ENCODE peak calls at places on chromosomes 1 and 21, in seven cellular contexts. One of them, this sample, is unnamed.

GRCh38 chr1:223846668-223847007 is 891 bp upstream of the TP53BP2 start:
- DNase-seq in breast epithelium: no peak
- DNase-seq in heart right ventricle: peak; percentile 26
- DNase-seq in astrocyte: no peak
- DNase-seq in IMR-90: no peak
- DNase-seq in CD8-positive, alpha-beta T cell: no peak
- DNase-seq in kidney: no peak
- DNase-seq in this sample: no peak

GRCh38 chr1:51088474-51088873 is 13.6 kb upstream of the C1orf185 start:
- DNase-seq in breast epithelium: no peak
- DNase-seq in heart right ventricle: no peak
- DNase-seq in astrocyte: no peak
- DNase-seq in IMR-90: no peak
- DNase-seq in CD8-positive, alpha-beta T cell: no peak
- DNase-seq in kidney: no peak
- DNase-seq in this sample: no peak

GRCh38 chr1:64769482-64769881 is 24.6 kb downstream of the RAVER2 start:
- DNase-seq in breast epithelium: no peak
- DNase-seq in heart right ventricle: no peak
- DNase-seq in astrocyte: no peak
- DNase-seq in IMR-90: no peak
- DNase-seq in CD8-positive, alpha-beta T cell: no peak
- DNase-seq in kidney: no peak
- DNase-seq in this sample: no peak

GRCh38 chr1:230327892-230328284 is 98.2 kb downstream of the PGBD5 start:
- DNase-seq in breast epithelium: no peak
- DNase-seq in heart right ventricle: no peak
- DNase-seq in astrocyte: peak; percentile 43
- DNase-seq in IMR-90: no peak
- DNase-seq in CD8-positive, alpha-beta T cell: no peak
- DNase-seq in kidney: no peak
- DNase-seq in this sample: no peak

GRCh38 chr1:223551610-223552009 is 113.9 kb downstream of the CAPN8 start:
- DNase-seq in breast epithelium: no peak
- DNase-seq in heart right ventricle: no peak
- DNase-seq in astrocyte: peak; percentile 25
- DNase-seq in IMR-90: peak; percentile 15
- DNase-seq in CD8-positive, alpha-beta T cell: no peak
- DNase-seq in kidney: no peak
- DNase-seq in this sample: no peak

GRCh38 chr1:156815307-156815826 is 1.3 kb downstream of the SH2D2A start:
- DNase-seq in breast epithelium: no peak
- DNase-seq in heart right ventricle: peak; percentile 57
- DNase-seq in astrocyte: peak; percentile 69
- DNase-seq in IMR-90: peak; percentile 90
- DNase-seq in CD8-positive, alpha-beta T cell: no peak
- DNase-seq in kidney: peak; percentile 83
- DNase-seq in this sample: no peak

GRCh38 chr1:204285438-204286322 is 71.9 kb upstream of the GOLT1A start:
- DNase-seq in breast epithelium: no peak
- DNase-seq in heart right ventricle: no peak
- DNase-seq in astrocyte: no peak
- DNase-seq in IMR-90: no peak
- DNase-seq in CD8-positive, alpha-beta T cell: no peak
- DNase-seq in kidney: no peak
- DNase-seq in this sample: no peak

GRCh38 chr1:16249838-16250241 is 12.9 kb upstream of the CPLANE2 start:
- DNase-seq in breast epithelium: no peak
- DNase-seq in heart right ventricle: no peak
- DNase-seq in astrocyte: peak; percentile 43
- DNase-seq in IMR-90: peak; percentile 76
- DNase-seq in CD8-positive, alpha-beta T cell: no peak
- DNase-seq in kidney: peak; percentile 74
- DNase-seq in this sample: no peak

GRCh38 chr1:173666646-173667045 is 3.0 kb downstream of the ANKRD45 start:
- DNase-seq in breast epithelium: no peak
- DNase-seq in heart right ventricle: no peak
- DNase-seq in astrocyte: peak; percentile 1
- DNase-seq in IMR-90: peak; percentile 50
- DNase-seq in CD8-positive, alpha-beta T cell: no peak
- DNase-seq in kidney: no peak
- DNase-seq in this sample: no peak

GRCh38 chr1:27179373-27179772 is 24.4 kb upstream of the SLC9A1 start:
- DNase-seq in breast epithelium: no peak
- DNase-seq in heart right ventricle: no peak
- DNase-seq in astrocyte: no peak
- DNase-seq in IMR-90: no peak
- DNase-seq in CD8-positive, alpha-beta T cell: no peak
- DNase-seq in kidney: no peak
- DNase-seq in this sample: no peak

GRCh38 chr1:173862769-173863223 is 5.0 kb downstream of the GAS5 start:
- DNase-seq in breast epithelium: no peak
- DNase-seq in heart right ventricle: no peak
- DNase-seq in astrocyte: no peak
- DNase-seq in IMR-90: no peak
- DNase-seq in CD8-positive, alpha-beta T cell: no peak
- DNase-seq in kidney: no peak
- DNase-seq in this sample: no peak

GRCh38 chr21:44414291-44415072 is 40.8 kb upstream of the LRRC3 start:
- DNase-seq in breast epithelium: peak; percentile 20
- DNase-seq in heart right ventricle: no peak
- DNase-seq in astrocyte: no peak
- DNase-seq in IMR-90: no peak
- DNase-seq in CD8-positive, alpha-beta T cell: no peak
- DNase-seq in kidney: peak; percentile 33
- DNase-seq in this sample: peak; percentile 23

GRCh38 chr1:14267991-14268390 is 330.5 kb upstream of the KAZN start:
- DNase-seq in breast epithelium: no peak
- DNase-seq in heart right ventricle: no peak
- DNase-seq in astrocyte: peak; percentile 33
- DNase-seq in IMR-90: no peak
- DNase-seq in CD8-positive, alpha-beta T cell: no peak
- DNase-seq in kidney: no peak
- DNase-seq in this sample: no peak

DNA sequence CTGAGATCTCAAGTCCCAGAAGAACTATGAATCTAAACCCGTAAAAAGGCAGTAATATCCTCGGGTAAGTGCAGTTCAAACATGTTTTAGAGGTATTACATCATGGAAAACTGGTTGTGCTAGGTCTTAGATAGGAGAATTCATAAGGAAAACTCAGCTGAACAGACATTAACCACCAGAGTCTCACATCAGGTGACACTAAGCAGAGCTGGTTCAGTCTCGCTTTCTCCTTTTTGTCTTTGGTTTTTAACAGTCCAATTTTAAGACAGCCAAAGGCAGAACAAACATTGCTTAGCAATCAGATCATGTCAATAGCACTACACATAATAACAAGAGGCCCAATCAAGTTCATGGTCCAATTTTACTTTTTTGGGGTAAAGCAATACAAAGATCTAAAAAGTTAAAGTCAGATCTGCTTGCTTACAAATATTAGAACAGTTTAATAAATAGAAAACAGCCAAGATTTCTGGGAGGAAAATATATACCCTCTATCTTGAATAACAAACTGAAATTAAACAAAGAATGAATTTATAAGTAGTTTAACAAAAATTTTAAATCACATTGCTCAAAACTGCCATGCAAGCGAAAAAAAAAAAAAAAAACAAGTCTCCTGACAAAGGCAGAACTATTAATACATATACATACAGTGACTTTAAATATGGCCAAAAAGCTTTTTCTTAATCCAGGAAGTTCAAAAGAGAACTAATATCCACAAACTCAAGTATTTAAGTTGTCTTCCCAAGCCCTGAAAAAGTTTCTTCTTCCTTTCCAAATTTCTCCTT is 63.2 kb upstream of the MUTYH start:
- DNase-seq in breast epithelium: no peak
- DNase-seq in heart right ventricle: no peak
- DNase-seq in astrocyte: no peak
- DNase-seq in IMR-90: no peak
- DNase-seq in CD8-positive, alpha-beta T cell: no peak
- DNase-seq in kidney: no peak
- DNase-seq in this sample: no peak
- H3K27ac ChIP-seq in breast epithelium: peak overlapping the region; percentile 48
- H3K27ac ChIP-seq in heart right ventricle: no peak overlapping the region
- H3K27ac ChIP-seq in astrocyte: no peak overlapping the region
- H3K27ac ChIP-seq in IMR-90: no peak overlapping the region
- H3K27ac ChIP-seq in CD8-positive, alpha-beta T cell: no peak overlapping the region
- H3K27ac ChIP-seq in kidney: no peak overlapping the region
- H3K27ac ChIP-seq in this sample: no peak overlapping the region

GRCh38 chr1:154178006-154178405 is 13.9 kb downstream of the TPM3 start:
- DNase-seq in breast epithelium: no peak
- DNase-seq in heart right ventricle: no peak
- DNase-seq in astrocyte: no peak
- DNase-seq in IMR-90: no peak
- DNase-seq in CD8-positive, alpha-beta T cell: no peak
- DNase-seq in kidney: no peak
- DNase-seq in this sample: no peak
- H3K4me1 ChIP-seq in breast epithelium: peaks cover 26% of the 10 kb centered on the region
- H3K4me1 ChIP-seq in heart right ventricle: peaks cover 66% of the 10 kb centered on the region
- H3K4me1 ChIP-seq in astrocyte: peaks cover 39% of the 10 kb centered on the region
- H3K4me1 ChIP-seq in IMR-90: peaks cover 22% of the 10 kb centered on the region
- H3K4me1 ChIP-seq in CD8-positive, alpha-beta T cell: peaks cover 65% of the 10 kb centered on the region
- H3K4me1 ChIP-seq in kidney: peaks cover 36% of the 10 kb centered on the region
- H3K4me1 ChIP-seq in this sample: peaks cover 14% of the 10 kb centered on the region

GRCh38 chr1:84299536-84300260 is 1.8 kb upstream of the SAMD13 start:
- DNase-seq in breast epithelium: no peak
- DNase-seq in heart right ventricle: no peak
- DNase-seq in astrocyte: no peak
- DNase-seq in IMR-90: peak; percentile 18
- DNase-seq in CD8-positive, alpha-beta T cell: no peak
- DNase-seq in kidney: no peak
- DNase-seq in this sample: no peak

GRCh38 chr1:84300501-84300900 is 1.0 kb upstream of the SAMD13 start:
- DNase-seq in breast epithelium: no peak
- DNase-seq in heart right ventricle: no peak
- DNase-seq in astrocyte: no peak
- DNase-seq in IMR-90: no peak
- DNase-seq in CD8-positive, alpha-beta T cell: no peak
- DNase-seq in kidney: no peak
- DNase-seq in this sample: no peak

GRCh38 chr1:84300991-84301758 is at the start of gene SAMD13:
- DNase-seq in breast epithelium: peak; percentile 64
- DNase-seq in heart right ventricle: peak; percentile 13
- DNase-seq in astrocyte: peak; percentile 75
- DNase-seq in IMR-90: peak; percentile 69
- DNase-seq in CD8-positive, alpha-beta T cell: peak; percentile 64
- DNase-seq in kidney: peak; percentile 57
- DNase-seq in this sample: peak; percentile 40

GRCh38 chr1:84301759-84302380 is 362 bp downstream of the SAMD13 start:
- DNase-seq in breast epithelium: no peak
- DNase-seq in heart right ventricle: no peak
- DNase-seq in astrocyte: no peak
- DNase-seq in IMR-90: no peak
- DNase-seq in CD8-positive, alpha-beta T cell: no peak
- DNase-seq in kidney: no peak
- DNase-seq in this sample: no peak

GRCh38 chr1:84303154-84303830 is 1.8 kb downstream of the SAMD13 start:
- DNase-seq in breast epithelium: no peak
- DNase-seq in heart right ventricle: no peak
- DNase-seq in astrocyte: no peak
- DNase-seq in IMR-90: peak; percentile 17
- DNase-seq in CD8-positive, alpha-beta T cell: no peak
- DNase-seq in kidney: no peak
- DNase-seq in this sample: no peak
- H3K27ac ChIP-seq in breast epithelium: peak overlapping the region; percentile 71
- H3K27ac ChIP-seq in heart right ventricle: peak overlapping the region; percentile 91
- H3K27ac ChIP-seq in astrocyte: peak overlapping the region; percentile 47
- H3K27ac ChIP-seq in IMR-90: peak overlapping the region; percentile 88
- H3K27ac ChIP-seq in CD8-positive, alpha-beta T cell: peak overlapping the region; percentile 12
- H3K27ac ChIP-seq in kidney: no peak overlapping the region
- H3K27ac ChIP-seq in this sample: peak overlapping the region; percentile 99

DNA sequence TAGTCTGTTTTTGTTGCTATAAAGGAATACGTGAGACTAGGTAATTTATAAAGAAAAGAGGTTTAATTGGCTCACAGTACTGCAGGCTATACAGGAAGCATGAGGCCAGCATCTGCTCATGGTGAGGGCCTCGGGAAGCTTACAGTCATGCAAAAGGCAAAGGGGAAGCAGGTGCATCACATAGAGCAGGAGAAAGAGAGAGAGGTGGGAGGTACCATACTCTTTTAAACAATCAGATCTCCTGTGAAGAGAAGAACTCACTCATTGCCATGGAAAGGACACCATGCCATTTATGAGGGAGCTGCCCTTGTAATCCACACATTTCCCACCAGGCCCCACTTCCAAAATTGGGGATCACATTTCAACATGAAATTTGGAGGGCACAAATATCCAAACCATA is 12.7 kb downstream of the PPP1R12B start:
- DNase-seq in breast epithelium: no peak
- DNase-seq in heart right ventricle: no peak
- DNase-seq in astrocyte: no peak
- DNase-seq in IMR-90: no peak
- DNase-seq in CD8-positive, alpha-beta T cell: no peak
- DNase-seq in kidney: no peak
- DNase-seq in this sample: no peak
- H3K4me1 ChIP-seq in breast epithelium: no peaks in the 10 kb centered on the region
- H3K4me1 ChIP-seq in heart right ventricle: peaks cover 35% of the 10 kb centered on the region
- H3K4me1 ChIP-seq in astrocyte: no peaks in the 10 kb centered on the region
- H3K4me1 ChIP-seq in IMR-90: peaks cover 2% of the 10 kb centered on the region
- H3K4me1 ChIP-seq in CD8-positive, alpha-beta T cell: no peaks in the 10 kb centered on the region
- H3K4me1 ChIP-seq in kidney: no peaks in the 10 kb centered on the region
- H3K4me1 ChIP-seq in this sample: no peaks in the 10 kb centered on the region

DNA sequence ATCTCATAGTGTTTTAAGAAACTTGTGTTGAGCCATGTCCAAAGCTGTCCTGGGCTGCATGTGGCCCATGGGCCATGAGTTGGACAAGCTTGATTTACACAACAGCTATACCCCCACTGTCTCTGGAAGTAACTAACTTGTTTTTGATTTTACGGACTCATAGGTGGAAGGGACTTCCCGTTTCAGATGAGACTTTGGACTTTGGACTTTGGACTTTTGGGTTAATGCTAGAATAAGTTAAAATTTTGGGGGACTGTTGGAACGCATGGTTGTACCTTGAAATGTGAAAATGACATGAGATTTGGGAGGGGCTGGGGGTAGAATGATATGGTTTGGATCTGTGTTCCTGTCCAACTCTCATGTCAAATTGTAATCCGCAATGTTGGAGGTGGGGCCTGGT is 52.6 kb upstream of the ZSWIM5 start:
- DNase-seq in breast epithelium: no peak
- DNase-seq in heart right ventricle: no peak
- DNase-seq in astrocyte: no peak
- DNase-seq in IMR-90: no peak
- DNase-seq in CD8-positive, alpha-beta T cell: no peak
- DNase-seq in kidney: no peak
- DNase-seq in this sample: no peak
- H3K27ac ChIP-seq in breast epithelium: no peak overlapping the region
- H3K27ac ChIP-seq in heart right ventricle: no peak overlapping the region
- H3K27ac ChIP-seq in astrocyte: no peak overlapping the region
- H3K27ac ChIP-seq in IMR-90: no peak overlapping the region
- H3K27ac ChIP-seq in CD8-positive, alpha-beta T cell: no peak overlapping the region
- H3K27ac ChIP-seq in kidney: no peak overlapping the region
- H3K27ac ChIP-seq in this sample: no peak overlapping the region

DNA sequence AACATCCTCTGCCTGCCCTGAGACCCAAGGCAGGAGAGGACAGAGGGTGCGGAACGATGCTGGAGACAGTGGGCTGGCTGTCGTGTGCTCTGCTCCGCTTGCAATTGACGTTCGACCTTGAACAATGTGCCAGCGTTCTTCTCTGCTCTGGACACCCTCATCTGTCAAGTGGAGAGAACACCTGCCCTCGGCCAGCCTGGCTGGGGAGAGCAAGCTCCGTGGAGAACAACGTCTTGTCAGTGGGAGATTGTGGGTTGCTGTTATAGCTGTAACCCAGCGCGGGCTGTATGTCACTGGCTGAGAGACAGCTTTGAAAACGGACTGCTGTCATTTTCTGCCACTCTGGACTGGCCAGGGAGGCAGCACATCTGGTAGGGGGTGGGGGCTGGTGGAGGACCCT is 14.7 kb downstream of the KIAA1614 start:
- DNase-seq in breast epithelium: no peak
- DNase-seq in heart right ventricle: peak; percentile 57
- DNase-seq in astrocyte: no peak
- DNase-seq in IMR-90: no peak
- DNase-seq in CD8-positive, alpha-beta T cell: no peak
- DNase-seq in kidney: peak; percentile 56
- DNase-seq in this sample: no peak
- H3K4me1 ChIP-seq in breast epithelium: peaks cover 3% of the 10 kb centered on the region
- H3K4me1 ChIP-seq in heart right ventricle: peaks cover 43% of the 10 kb centered on the region
- H3K4me1 ChIP-seq in astrocyte: peaks cover 5% of the 10 kb centered on the region
- H3K4me1 ChIP-seq in IMR-90: peaks cover 16% of the 10 kb centered on the region
- H3K4me1 ChIP-seq in CD8-positive, alpha-beta T cell: no peaks in the 10 kb centered on the region
- H3K4me1 ChIP-seq in kidney: peaks cover 43% of the 10 kb centered on the region
- H3K4me1 ChIP-seq in this sample: no peaks in the 10 kb centered on the region

This sample was measured in Peyer's patch.